ENCODE peak calls at places on chromosomes 3 and 15, in five cellular contexts. C is ovary, J is A549, B is uterus, O is upper lobe of left lung. W is an unnamed sample. For H3K4me1, the result is how much of the 10 kb centered on the place peaks cover.

GRCh38 chr15:72344602-72345001 is 24.6 kb upstream of the CELF6 start:
- DNase-seq in J (no peak), O (no peak), C (no peak), B (no peak), W (no peak)

GRCh38 chr3:74532446-74532845 is 82.0 kb downstream of the CNTN3 start:
- DNase-seq in C (no peak), J (no peak), B (no peak), O (no peak), W (no peak)

GRCh38 chr3:64928683-64929082 is 240.9 kb upstream of the ADAMTS9 start:
- DNase-seq in O (no peak), B (no peak), J (no peak), C (no peak), W (no peak)

GRCh38 chr3:18501679-18502343 is 76.7 kb upstream of the SATB1 start:
- DNase-seq in C (no peak), J (no peak), O (no peak), B (no peak), W (no peak)

GRCh38 chr15:75182187-75183131 is 19.2 kb upstream of the C15orf39 start:
- DNase-seq in B (no peak), O (no peak), C (peak), J (no peak), W (no peak)

GRCh38 chr3:126156468-126156867 is 23.9 kb downstream of the ALDH1L1 start:
- DNase-seq in B (no peak), C (no peak), J (peak), O (peak), W (no peak)

GRCh38 chr15:99467861-99468460 is 97.8 kb upstream of the MEF2A start:
- DNase-seq in O (no peak), J (no peak), B (no peak), C (no peak), W (peak)

GRCh38 chr3:138174421-138175122 is at the start of gene DBR1:
- DNase-seq in O (peak), C (peak), B (peak), J (peak), W (peak)

GRCh38 chr3:134353831-134354611 is 20.2 kb downstream of the AMOTL2 start:
- DNase-seq in O (peak), J (no peak), C (no peak), B (no peak), W (no peak)

GRCh38 chr3:152365766-152366593 is 97.3 kb downstream of the MBNL1 start:
- DNase-seq in C (no peak), O (no peak), B (no peak), J (no peak), W (no peak)

GRCh38 chr3:136802481-136802996 is 16.4 kb upstream of the SLC35G2 start:
- DNase-seq in B (peak), J (no peak), O (no peak), C (no peak), W (no peak)

GRCh38 chr15:47376190-47376589 is 341.1 kb upstream of the SEMA6D start:
- DNase-seq in J (no peak), O (no peak), C (no peak), B (no peak), W (no peak)

GRCh38 chr15:47371939-47372338 is 345.4 kb upstream of the SEMA6D start:
- DNase-seq in B (no peak), J (no peak), O (no peak), C (no peak), W (no peak)

GRCh38 chr15:47377465-47377864 is 339.8 kb upstream of the SEMA6D start:
- DNase-seq in O (no peak), C (no peak), B (no peak), J (no peak), W (no peak)

GRCh38 chr15:47378527-47378926 is 338.8 kb upstream of the SEMA6D start:
- DNase-seq in B (no peak), O (no peak), J (no peak), C (no peak), W (no peak)

GRCh38 chr15:47374222-47374621 is 343.1 kb upstream of the SEMA6D start:
- DNase-seq in B (no peak), C (no peak), J (no peak), O (no peak), W (no peak)
- TF ChIP-seq CTCF in B (no peak), C (no peak), J (no peak), O (no peak), W (no peak)

GRCh38 chr3:149971403-149972075 is 844 bp upstream of the PFN2 start:
- DNase-seq in J (peak), B (peak), C (no peak), O (peak), W (no peak)
- TF ChIP-seq POLR2A in J (no peak), B (no peak), C (peak), O (no peak), W (no peak)

DNA sequence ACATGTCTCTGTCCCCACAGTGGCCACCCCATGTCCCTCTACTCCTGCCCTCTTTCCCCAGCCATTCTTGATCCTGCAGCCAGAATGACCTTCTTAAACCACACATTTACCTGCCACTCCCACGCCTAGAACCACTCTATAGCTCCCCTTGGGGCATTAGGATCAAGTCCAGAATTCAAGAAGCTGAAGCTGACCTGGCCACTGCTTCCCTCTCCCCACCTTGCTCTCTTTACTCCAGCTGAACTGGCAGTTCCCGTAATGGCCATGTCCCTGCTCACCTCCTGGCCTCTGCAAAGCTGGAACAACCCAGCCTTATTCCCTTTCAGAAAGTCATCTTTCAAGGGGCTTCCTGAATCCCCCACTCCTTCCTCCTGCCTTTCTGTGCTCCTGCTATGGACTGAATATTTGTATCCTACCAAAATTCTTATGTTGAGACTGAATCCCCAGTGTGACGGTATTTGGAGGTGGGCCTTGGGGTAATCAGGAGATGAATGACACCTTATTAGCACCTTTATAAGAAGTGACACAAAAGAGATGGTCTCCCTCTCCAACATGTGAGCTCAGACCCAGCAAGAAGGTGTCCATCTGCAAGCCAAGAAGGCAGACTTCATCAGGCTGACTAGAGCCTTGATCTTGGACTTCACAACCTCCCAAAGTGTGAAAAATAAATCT is 3.8 kb downstream of the CSRNP1 start:
- DNase-seq in C (no peak), J (no peak), B (no peak), O (no peak), W (no peak)
- H3K4me1 ChIP-seq in C (under half), J (half or more), B (under half), O (half or more), W (half or more)

DNA sequence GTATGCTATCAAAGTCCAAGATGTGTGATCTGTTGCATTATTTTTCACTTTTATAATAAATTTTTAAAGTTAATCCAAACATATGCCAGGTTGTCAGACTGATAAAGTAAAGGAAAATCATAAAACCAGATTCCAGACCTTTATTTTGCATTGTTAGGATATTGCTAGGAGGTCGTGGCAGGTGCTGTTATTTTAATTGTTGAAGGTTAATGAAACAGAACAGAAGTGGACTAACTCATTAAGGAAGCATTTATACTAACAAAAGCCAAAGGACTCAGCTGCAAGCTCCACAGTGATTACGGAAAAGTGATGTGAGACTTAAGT is 63.1 kb downstream of the DCLK3 start:
- DNase-seq in B (no peak), J (no peak), C (no peak), O (no peak), W (no peak)
- TF ChIP-seq CTCF in B (no peak), J (no peak), C (no peak), O (no peak), W (no peak)

GRCh38 chr3:67635257-67635656 is 19.2 kb downstream of the SUCLG2 start:
- DNase-seq in C (no peak), J (peak), B (no peak), O (no peak), W (no peak)
- TF ChIP-seq POLR2A in C (no peak), J (no peak), B (no peak), O (no peak), W (no peak)

DNA sequence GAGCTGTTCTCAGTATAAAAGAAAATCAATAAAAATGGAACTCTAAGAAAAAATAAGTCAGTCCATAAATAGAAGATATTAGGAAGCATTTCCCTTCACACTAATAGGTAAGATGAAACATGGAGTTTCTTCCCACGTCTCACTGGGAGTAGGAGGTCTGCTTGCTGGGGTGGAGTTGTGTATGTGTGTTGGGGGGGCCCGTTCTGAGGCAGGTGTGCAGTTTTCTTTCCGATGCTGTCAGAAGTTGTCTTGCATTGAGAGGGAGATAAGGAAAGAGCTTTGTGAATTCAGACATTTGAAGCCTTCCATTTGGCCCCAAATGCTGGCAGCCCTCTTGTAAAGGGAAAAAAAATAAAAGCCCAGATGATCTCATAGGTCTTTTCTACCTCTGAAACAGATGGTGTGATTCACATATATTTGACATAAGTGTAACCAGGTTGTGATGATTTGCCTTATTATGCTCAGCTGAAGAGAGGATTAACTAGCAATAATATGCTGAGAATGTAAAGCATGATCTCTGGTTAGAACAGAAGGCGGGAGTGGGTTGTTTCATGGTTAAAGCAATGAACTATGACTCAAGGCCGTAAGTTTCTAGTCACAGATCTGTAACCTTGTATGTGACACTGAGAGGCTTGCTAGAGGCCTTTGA is 8.8 kb downstream of the RASGRP1 start:
- DNase-seq in O (no peak), C (no peak), J (no peak), B (no peak), W (no peak)
- H3K4me1 ChIP-seq in O (under half), C (under half), J (under half), B (under half), W (under half)

DNA sequence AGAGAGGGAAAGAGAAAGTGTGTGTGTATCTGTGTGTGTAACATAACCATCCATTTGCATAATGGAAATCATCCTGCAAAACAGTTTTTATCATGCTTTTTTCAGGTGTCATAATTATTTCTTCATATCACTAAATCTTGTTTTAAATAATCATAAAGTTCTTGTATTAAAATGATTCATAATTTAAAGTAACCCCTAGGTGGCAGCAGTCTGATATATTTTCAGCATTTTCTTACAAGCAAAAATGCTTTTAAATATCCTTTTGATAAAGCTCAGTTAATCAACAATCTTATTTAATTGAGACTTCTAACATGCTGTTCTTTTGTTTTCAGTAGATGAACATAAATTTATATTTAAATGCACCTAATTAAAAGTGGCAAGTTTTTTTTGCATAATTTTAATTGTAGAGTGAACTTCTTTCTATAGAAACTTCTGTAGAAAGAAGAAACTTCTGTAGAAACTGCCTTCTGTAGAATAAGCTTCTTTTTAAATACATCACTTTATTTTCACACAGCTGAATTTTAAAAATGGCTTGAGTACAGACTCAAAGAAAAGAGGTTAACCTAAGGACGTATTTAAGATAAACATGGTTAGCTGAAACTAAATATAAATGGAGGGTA is 72.5 kb downstream of the OPA1 start:
- DNase-seq in O (no peak), J (no peak), C (no peak), B (no peak), W (no peak)
- TF ChIP-seq CTCF in O (peak), J (peak), C (no peak), B (peak), W (peak)

GRCh38 chr3:58305882-58306661 is at the start of the genes HTD2 and RPP14:
- DNase-seq in O (peak), J (peak), C (peak), B (peak), W (peak)
- TF ChIP-seq POLR2A in O (peak), J (peak), C (peak), B (peak), W (no peak)

GRCh38 chr3:184737641-184738518 is 26.0 kb upstream of the MAGEF1 start:
- DNase-seq in O (no peak), C (no peak), B (peak), J (no peak), W (peak)

GRCh38 chr3:184740509-184741258 is 28.8 kb upstream of the MAGEF1 start:
- DNase-seq in B (peak), O (no peak), C (no peak), J (no peak), W (no peak)

GRCh38 chr3:184738519-184738890 is 26.6 kb upstream of the MAGEF1 start:
- DNase-seq in J (no peak), O (no peak), B (no peak), C (no peak), W (no peak)

GRCh38 chr3:184739594-184740505 is 28.0 kb upstream of the MAGEF1 start:
- DNase-seq in C (no peak), O (no peak), J (no peak), B (no peak), W (peak)

DNA sequence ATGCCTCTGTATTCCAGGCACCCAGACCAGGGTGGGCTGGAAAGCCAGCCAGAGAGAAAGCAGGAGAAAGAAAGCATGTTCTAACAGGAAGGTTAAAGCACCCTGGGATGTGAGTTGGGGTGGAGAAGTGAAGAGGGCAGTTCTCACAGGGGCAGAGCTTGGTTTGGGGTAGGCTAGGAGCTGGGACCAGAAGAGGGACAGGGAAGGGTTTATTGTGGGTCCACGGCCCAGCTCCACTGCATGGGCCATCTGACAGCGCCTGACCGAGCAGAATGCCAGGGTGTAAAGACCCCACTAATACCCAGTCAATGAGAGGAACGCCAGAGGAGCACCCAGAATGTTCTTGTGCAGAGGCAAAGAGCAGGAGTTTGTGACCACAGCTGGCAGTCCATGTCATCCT is 27.1 kb upstream of the MAGEF1 start:
- DNase-seq in O (no peak), C (no peak), J (no peak), B (peak), W (peak)
- H3K4me1 ChIP-seq in O (under half), C (under half), J (under half), B (under half), W (under half)

W was measured in vagina.